ENCODE peak calls at places on chromosome 16, in four cellular contexts. D, U, T and S are unnamed samples.

GRCh38 chr16:73365010-73365409 is 317.1 kb upstream of the ZFHX3 start:
- DNase-seq in U (no peak), D (no peak), T (no peak), S (no peak)

GRCh38 chr16:77816293-77816692 is 27.9 kb downstream of the VAT1L start:
- DNase-seq in U (no peak), T (no peak), D (no peak), S (no peak)

GRCh38 chr16:21946889-21947635 is 6.1 kb upstream of the UQCRC2 start:
- DNase-seq in T (no peak), U (no peak), D (no peak), S (peak)

GRCh38 chr16:64627288-64627687 is 494.6 kb downstream of the CDH11 start:
- DNase-seq in U (no peak), D (no peak), T (no peak), S (no peak)

GRCh38 chr16:80330803-80331202 is 210.0 kb upstream of the DYNLRB2 start:
- DNase-seq in U (no peak), T (no peak), D (no peak), S (no peak)

GRCh38 chr16:426115-426905 is 861 bp downstream of the RAB11FIP3 start:
- DNase-seq in U (no peak), T (peak), D (no peak), S (peak)

GRCh38 chr16:84589975-84590719 is 27.7 kb downstream of the COTL1 start:
- DNase-seq in U (no peak), D (no peak), T (no peak), S (no peak)

GRCh38 chr16:320206-320605 is 32.3 kb downstream of the AXIN1 start:
- DNase-seq in D (no peak), U (no peak), T (no peak), S (no peak)

GRCh38 chr16:1778200-1779179 is 3.9 kb downstream of the SPSB3 start:
- DNase-seq in D (no peak), T (no peak), U (no peak), S (no peak)

GRCh38 chr16:17282247-17282646 is 188.5 kb downstream of the XYLT1 start:
- DNase-seq in D (no peak), T (peak), U (no peak), S (no peak)

GRCh38 chr16:23016372-23016771 is 132.9 kb downstream of the USP31 start:
- DNase-seq in U (no peak), D (no peak), T (no peak), S (no peak)

GRCh38 chr16:30567991-30568638 is 3.4 kb downstream of the ZNF688 start:
- DNase-seq in U (peak), D (peak), T (peak), S (peak)

GRCh38 chr16:2843526-2843925 is 13.4 kb downstream of the ZG16B start:
- DNase-seq in T (no peak), U (no peak), D (no peak), S (no peak)

GRCh38 chr16:50467943-50468748 is 80.0 kb upstream of the NKD1 start:
- DNase-seq in T (peak), D (no peak), U (no peak), S (peak)

GRCh38 chr16:78098087-78098486 is 1.4 kb upstream of the WWOX start:
- DNase-seq in U (no peak), T (no peak), D (no peak), S (peak)

GRCh38 chr16:6967796-6968195 is 364.8 kb upstream of the RBFOX1 start:
- DNase-seq in D (no peak), T (no peak), U (no peak), S (no peak)

GRCh38 chr16:30953511-30954124 is 3.9 kb upstream of the SETD1A start:
- DNase-seq in T (peak), D (peak), U (no peak), S (peak)

GRCh38 chr16:383326-384020 is 1.7 kb upstream of the PGAP6 start:
- DNase-seq in U (no peak), D (no peak), T (peak), S (peak)

GRCh38 chr16:89845417-89845816 is 17.1 kb downstream of the SPIRE2 start:
- DNase-seq in D (no peak), U (no peak), T (peak), S (peak)

GRCh38 chr16:9090101-9090959 is 1.1 kb upstream of the HAPSTR1 start:
- DNase-seq in U (no peak), T (peak), D (no peak), S (peak)
- TF ChIP-seq CTCF in U (no peak), T (no peak), D (no peak), S (no peak)

GRCh38 chr16:58098207-58099096 is 30.7 kb downstream of the CFAP20 start:
- DNase-seq in T (no peak), U (no peak), D (peak), S (no peak)

GRCh38 chr16:58099097-58099955 is 29.9 kb downstream of the CFAP20 start:
- DNase-seq in U (no peak), T (no peak), D (no peak), S (no peak)

GRCh38 chr16:58094791-58095574 is 34.2 kb downstream of the CFAP20 start:
- DNase-seq in U (no peak), D (no peak), T (peak), S (peak)

GRCh38 chr16:58094026-58094425 is 35.2 kb downstream of the CFAP20 start:
- DNase-seq in T (no peak), U (no peak), D (no peak), S (no peak)

GRCh38 chr16:58096249-58096648 is 32.9 kb downstream of the CFAP20 start:
- DNase-seq in T (no peak), D (no peak), U (no peak), S (no peak)
- TF ChIP-seq CTCF in T (no peak), D (no peak), U (no peak), S (no peak)

DNA sequence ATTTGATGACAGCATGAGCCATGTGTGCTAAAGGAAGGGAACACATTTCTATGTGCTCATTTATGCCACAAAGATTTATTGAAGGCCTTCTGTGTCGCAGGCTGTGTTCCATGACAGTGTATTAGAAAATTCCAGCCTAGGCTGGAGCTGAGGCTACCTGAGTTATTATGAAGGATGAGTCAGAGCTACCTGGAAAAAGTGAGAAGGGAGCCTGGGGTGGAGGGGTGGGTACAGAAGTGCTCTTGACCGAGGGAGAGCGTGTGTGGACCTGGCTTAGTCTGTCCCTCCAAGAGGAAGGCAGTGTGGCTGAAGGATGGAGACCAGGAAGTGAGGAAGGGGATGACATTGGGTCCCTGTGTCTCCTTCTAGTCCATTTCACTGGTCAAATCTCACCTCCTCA is 98.3 kb downstream of the N4BP1 start:
- DNase-seq in U (no peak), D (no peak), T (no peak), S (no peak)
- TF ChIP-seq CTCF in U (no peak), D (no peak), T (no peak), S (no peak)

DNA sequence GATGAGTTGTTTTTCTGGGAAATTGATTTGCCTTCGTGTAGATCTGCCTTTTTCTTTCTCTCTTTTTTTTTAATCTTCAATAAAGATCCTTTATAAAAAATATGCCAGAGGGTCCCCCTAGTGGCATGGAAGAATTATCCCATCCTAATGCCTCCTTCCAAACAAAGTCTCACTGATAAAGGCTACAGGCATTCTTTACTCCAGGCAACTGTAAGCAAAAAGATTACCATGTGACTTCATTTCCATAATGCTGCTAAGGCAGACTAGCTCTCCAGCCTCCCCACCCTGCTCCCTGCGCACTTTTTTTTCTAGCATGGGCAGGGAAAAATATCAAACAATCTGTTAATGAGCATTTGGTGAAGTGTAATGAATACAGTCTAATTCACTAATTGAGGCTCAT is 220.2 kb upstream of the CDH8 start:
- DNase-seq in T (no peak), D (peak), U (no peak), S (no peak)
- TF ChIP-seq CTCF in T (no peak), D (no peak), U (no peak), S (no peak)

GRCh38 chr16:52581530-52581929 is 34.6 kb upstream of the TOX3 start:
- DNase-seq in D (peak), U (no peak), T (no peak), S (no peak)
- TF ChIP-seq CTCF in D (no peak), U (peak), T (peak), S (no peak)

GRCh38 chr16:10495031-10495345 is 85.4 kb downstream of the EMP2 start:
- DNase-seq in D (no peak), U (no peak), T (no peak), S (no peak)

GRCh38 chr16:10497132-10498088 is 83.0 kb downstream of the EMP2 start:
- DNase-seq in U (no peak), T (no peak), D (no peak), S (peak)

GRCh38 chr16:10490141-10490540 is 90.3 kb downstream of the EMP2 start:
- DNase-seq in T (no peak), U (no peak), D (no peak), S (no peak)

GRCh38 chr16:10494343-10495030 is 85.9 kb downstream of the EMP2 start:
- DNase-seq in U (no peak), T (peak), D (no peak), S (no peak)

GRCh38 chr16:10493276-10493675 is 87.1 kb downstream of the EMP2 start:
- DNase-seq in D (no peak), T (no peak), U (no peak), S (no peak)
- TF ChIP-seq CTCF in D (no peak), T (no peak), U (no peak), S (no peak)

GRCh38 chr16:58515871-58516767 is 802 bp downstream of the SETD6 start:
- DNase-seq in T (peak), D (no peak), U (no peak), S (peak)

GRCh38 chr16:58516768-58517107 is 1.4 kb downstream of the SETD6 start:
- DNase-seq in D (no peak), T (no peak), U (no peak), S (no peak)

GRCh38 chr16:58513874-58514273 is 1.4 kb upstream of the SETD6 start:
- DNase-seq in U (no peak), D (no peak), T (no peak), S (no peak)

GRCh38 chr16:58518083-58518979 is 3.0 kb downstream of the SETD6 start:
- DNase-seq in U (no peak), T (peak), D (no peak), S (no peak)

GRCh38 chr16:58515125-58515870 is at the start of gene SETD6:
- DNase-seq in U (peak), T (peak), D (peak), S (peak)
- TF ChIP-seq CTCF in U (no peak), T (no peak), D (no peak), S (no peak)

DNA sequence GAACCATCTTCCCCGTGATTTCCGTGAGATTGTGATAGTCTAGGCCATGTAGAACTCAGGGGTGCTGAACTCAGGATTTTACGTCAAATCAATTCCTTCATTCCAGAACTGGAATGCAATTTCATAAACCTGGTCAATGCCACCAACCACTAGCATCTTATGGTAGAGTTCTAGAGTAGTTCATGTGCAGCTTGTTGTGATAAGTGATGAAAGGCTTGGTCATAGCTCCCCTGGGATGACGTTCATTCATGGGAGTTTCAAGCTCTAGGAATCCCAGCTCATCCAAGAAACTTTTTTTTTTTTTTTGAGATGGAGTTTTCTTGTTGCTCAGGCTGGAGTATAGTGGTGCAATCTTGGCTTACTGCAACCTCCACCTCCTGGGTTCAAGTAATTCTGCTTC is 3.7 kb upstream of the DPEP2 start:
- DNase-seq in U (no peak), T (no peak), D (no peak), S (no peak)
- TF ChIP-seq CTCF in U (no peak), T (no peak), D (no peak), S (no peak)

GRCh38 chr16:81581107-81581506 is 136.5 kb downstream of the CMIP start:
- DNase-seq in U (no peak), T (no peak), D (no peak), S (no peak)

GRCh38 chr16:81585785-81586184 is 141.2 kb downstream of the CMIP start:
- DNase-seq in D (peak), T (no peak), U (no peak), S (no peak)

GRCh38 chr16:81583893-81584705 is 139.5 kb downstream of the CMIP start:
- DNase-seq in T (no peak), D (peak), U (no peak), S (no peak)

GRCh38 chr16:81586421-81586820 is 141.8 kb downstream of the CMIP start:
- DNase-seq in D (no peak), T (no peak), U (no peak), S (no peak)

GRCh38 chr16:81582655-81583441 is 138.2 kb downstream of the CMIP start:
- DNase-seq in T (no peak), D (peak), U (no peak), S (no peak)
- TF ChIP-seq CTCF in T (no peak), D (peak), U (no peak), S (no peak)

DNA sequence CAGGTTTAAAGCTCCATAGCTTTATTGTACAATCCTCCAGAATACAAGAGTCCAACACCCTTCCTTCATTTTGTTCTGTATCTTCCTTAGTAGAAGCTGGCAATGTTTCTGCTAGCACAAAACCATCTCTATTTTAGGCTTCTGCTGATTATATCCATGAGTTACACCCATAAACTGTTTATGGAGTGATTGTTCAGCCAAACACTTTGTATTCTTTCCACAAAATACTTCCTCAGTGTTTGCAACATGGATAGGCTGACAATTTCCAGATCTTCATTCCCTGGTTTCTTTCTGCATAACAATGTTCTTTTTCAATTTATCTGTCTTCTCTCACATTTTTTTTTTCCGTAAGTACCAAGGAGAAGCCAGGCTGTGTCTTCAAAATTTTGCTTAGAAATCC is 839.9 kb upstream of the CDH8 start:
- DNase-seq in U (no peak), D (no peak), T (no peak), S (no peak)
- TF ChIP-seq CTCF in U (no peak), D (no peak), T (no peak), S (no peak)